ENCODE peak calls at places on chromosome 19, in six cellular contexts. U, X, P, D, Y and Q are unnamed samples.

GRCh38 chr19:58519087-58519354 is 589 bp downstream of the ZBTB45 start:
- DNase-seq in D (peak; percentile 68), P (peak; percentile 53), U (no peak), Y (peak; percentile 75), X (peak; percentile 68), Q (peak; percentile 65)

GRCh38 chr19:47109541-47110375 is 3.8 kb downstream of the ZC3H4 start:
- DNase-seq in D (no peak), P (no peak), X (no peak), U (no peak), Y (no peak), Q (no peak)

GRCh38 chr19:47351545-47351944 is 2.4 kb downstream of the DHX34 start:
- DNase-seq in D (no peak), X (no peak), U (no peak), Y (no peak), P (no peak), Q (no peak)

GRCh38 chr19:40803857-40804782 is 5.1 kb downstream of the EGLN2 start:
- DNase-seq in U (peak; percentile 55), D (no peak), P (no peak), X (peak; percentile 76), Y (peak; percentile 77), Q (no peak)

GRCh38 chr19:13917888-13918406 is 11.9 kb downstream of the CC2D1A start:
- DNase-seq in P (peak; percentile 52), U (no peak), D (no peak), X (peak; percentile 54), Y (no peak), Q (no peak)

GRCh38 chr19:35742121-35742724 is at the start of gene IGFLR1:
- DNase-seq in U (no peak), Y (no peak), P (no peak), D (no peak), X (no peak), Q (peak; percentile 82)

GRCh38 chr19:10006335-10006708 is 4.0 kb downstream of the COL5A3 start:
- DNase-seq in D (peak; percentile 43), Y (no peak), U (no peak), X (peak; percentile 70), P (peak; percentile 25), Q (peak; percentile 58)

GRCh38 chr19:51372649-51373504 is at the start of gene NKG7:
- DNase-seq in U (no peak), Y (peak; percentile 38), P (no peak), D (no peak), X (no peak), Q (no peak)

GRCh38 chr19:10516064-10516385 is 1.2 kb downstream of the S1PR5 start:
- DNase-seq in Y (no peak), D (no peak), U (no peak), P (no peak), X (no peak), Q (no peak)

GRCh38 chr19:14871619-14872230 is 14.2 kb downstream of the OR7A17 start:
- DNase-seq in Y (no peak), P (no peak), X (no peak), U (no peak), D (no peak), Q (no peak)

GRCh38 chr19:4233282-4233853 is 4.0 kb downstream of the EBI3 start:
- DNase-seq in X (no peak), Y (peak; percentile 79), U (no peak), D (peak; percentile 52), P (no peak), Q (peak; percentile 94)

GRCh38 chr19:55109527-55110291 is 7.7 kb downstream of the PPP1R12C start:
- DNase-seq in X (no peak), Y (no peak), U (no peak), P (no peak), D (no peak), Q (no peak)

GRCh38 chr19:10808937-10809655 is 26.9 kb downstream of the TMED1 start:
- DNase-seq in D (no peak), X (no peak), P (no peak), U (no peak), Y (no peak), Q (no peak)

GRCh38 chr19:50329146-50329925 is at the start of gene KCNC3:
- DNase-seq in U (peak; percentile 97), Y (peak; percentile 98), P (peak; percentile 100), X (peak; percentile 99), D (peak; percentile 99), Q (peak; percentile 100)

GRCh38 chr19:2235026-2235395 is 1.1 kb downstream of the PLEKHJ1 start:
- DNase-seq in P (no peak), X (no peak), Y (no peak), D (no peak), U (no peak), Q (no peak)

GRCh38 chr19:48681127-48681470 is 8.3 kb upstream of the NTN5 start:
- DNase-seq in D (no peak), P (no peak), X (no peak), Y (no peak), U (no peak), Q (no peak)

GRCh38 chr19:33134571-33135041 is 2.7 kb downstream of the WDR88 start:
- DNase-seq in D (no peak), P (no peak), Y (no peak), X (no peak), U (no peak), Q (no peak)
- H3K4me3 ChIP-seq in D (no peak overlapping the region), P (no peak overlapping the region), Y (no peak overlapping the region), X (no peak overlapping the region), U (no peak overlapping the region), Q (no peak overlapping the region)

GRCh38 chr19:45135176-45135575 is 25.6 kb downstream of the NKPD1 start:
- DNase-seq in U (no peak), P (no peak), D (no peak), Y (no peak), X (no peak), Q (no peak)

GRCh38 chr19:45139286-45140143 is 21.3 kb downstream of the NKPD1 start:
- DNase-seq in X (no peak), D (no peak), Y (no peak), U (no peak), P (no peak), Q (no peak)

GRCh38 chr19:45136507-45137178 is 24.1 kb downstream of the NKPD1 start:
- DNase-seq in P (no peak), D (no peak), U (no peak), X (no peak), Y (no peak), Q (no peak)

GRCh38 chr19:45138303-45138751 is 22.5 kb downstream of the NKPD1 start:
- DNase-seq in P (no peak), X (no peak), Y (no peak), D (no peak), U (no peak), Q (no peak)

GRCh38 chr19:45137179-45137761 is 23.5 kb downstream of the NKPD1 start:
- DNase-seq in P (no peak), D (no peak), U (no peak), Y (no peak), X (peak; percentile 68), Q (no peak)
- TF ChIP-seq CTCF in P (no peak), D (no peak), U (no peak), Y (no peak), X (no peak), Q (no peak)

DNA sequence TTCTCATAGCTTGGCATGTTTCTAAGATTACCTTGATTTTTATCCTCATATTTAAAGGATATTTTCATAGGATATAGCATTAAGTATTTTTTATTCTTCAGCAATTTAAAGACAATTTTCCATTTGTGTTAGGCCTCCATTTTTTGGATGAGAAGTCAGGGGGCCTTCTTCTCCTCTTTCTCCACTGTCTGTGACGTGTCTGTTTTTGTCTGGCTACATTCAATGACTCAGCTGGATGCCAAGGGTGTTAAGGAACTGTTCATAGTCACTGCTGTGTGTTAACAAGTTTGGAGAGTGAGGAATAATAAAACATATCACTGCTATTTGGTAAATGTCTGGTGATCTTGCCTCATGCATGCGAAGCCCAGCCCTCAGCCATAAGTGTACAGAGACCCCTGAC is 36.4 kb downstream of the ZNF582 start:
- DNase-seq in Y (no peak), D (no peak), P (no peak), U (no peak), X (no peak), Q (no peak)
- H3K4me3 ChIP-seq in Y (no peak overlapping the region), D (no peak overlapping the region), P (no peak overlapping the region), U (no peak overlapping the region), X (no peak overlapping the region), Q (no peak overlapping the region)

GRCh38 chr19:30132312-30133075 is 190.5 kb downstream of the URI1 start:
- DNase-seq in U (no peak), X (no peak), D (no peak), Y (no peak), P (no peak), Q (no peak)
- TF ChIP-seq CTCF in U (no peak), X (no peak), D (no peak), Y (no peak), P (no peak), Q (no peak)

DNA sequence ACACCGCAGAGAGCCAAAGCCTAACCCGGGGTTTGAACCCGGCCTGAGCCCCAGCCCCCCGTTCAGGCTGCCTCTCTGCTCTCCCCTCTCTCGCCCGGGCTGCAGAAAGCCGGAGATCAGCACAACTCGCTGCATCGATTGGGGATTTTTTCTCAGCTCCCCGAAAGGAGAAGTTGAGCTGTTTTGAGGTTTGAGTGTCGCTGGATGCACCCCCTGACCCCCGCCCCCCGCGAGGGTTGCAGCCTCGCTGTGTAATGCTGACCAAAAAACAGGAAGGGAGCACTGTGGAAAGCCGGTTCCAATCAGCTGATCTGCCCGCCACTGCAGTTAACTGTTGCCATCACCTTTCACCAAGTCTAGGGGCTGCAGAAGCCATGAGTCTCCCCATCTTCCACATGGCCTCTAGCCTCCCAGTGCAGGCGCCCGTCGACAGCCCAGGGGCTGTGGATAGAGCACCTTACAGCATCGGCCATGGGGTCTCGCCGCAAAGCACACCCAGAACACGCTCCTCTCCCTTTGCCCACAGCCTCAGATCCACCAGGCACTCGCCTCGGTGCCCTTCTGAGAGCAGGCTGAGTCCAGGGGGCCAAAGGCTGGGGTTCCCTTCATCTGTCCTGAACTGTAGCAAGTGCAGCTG is 34.5 kb downstream of the MYO9B start:
- DNase-seq in Y (peak; percentile 53), X (peak; percentile 54), P (no peak), D (peak; percentile 58), U (peak; percentile 33), Q (peak; percentile 94)
- H3K4me3 ChIP-seq in Y (no peak overlapping the region), X (no peak overlapping the region), P (no peak overlapping the region), D (no peak overlapping the region), U (no peak overlapping the region), Q (peak overlapping the region; percentile 20)

GRCh38 chr19:6484251-6484650 is 2.7 kb upstream of the DENND1C start:
- DNase-seq in X (no peak), Y (no peak), D (no peak), P (no peak), U (no peak), Q (no peak)
- TF ChIP-seq CTCF in X (no peak), Y (no peak), D (no peak), P (no peak), U (no peak), Q (no peak)